ENCODE peak calls at places on chromosomes 11 and 22, in four cellular contexts. One of them, this sample, is unnamed.
A peak's percentile ranks its signal among the peaks of the same experiment; 100 is the strongest.

GRCh38 chr11:64299847-64300648 is at the start of gene CATSPERZ:
- DNase-seq in K562: no peak
- DNase-seq in GM12878: no peak
- DNase-seq in HepG2: no peak
- DNase-seq in this sample: no peak

GRCh38 chr22:50114221-50114981 is 24.6 kb downstream of the MOV10L1 start:
- DNase-seq in HepG2: no peak
- DNase-seq in GM12878: no peak
- DNase-seq in K562: no peak
- DNase-seq in this sample: no peak

GRCh38 chr11:22920939-22921565 is 60.8 kb upstream of the CCDC179 start:
- DNase-seq in GM12878: no peak
- DNase-seq in HepG2: peak; percentile 37
- DNase-seq in K562: no peak
- DNase-seq in this sample: no peak

GRCh38 chr22:40764743-40765441 is 54.3 kb downstream of the SLC25A17 start:
- DNase-seq in HepG2: no peak
- DNase-seq in K562: no peak
- DNase-seq in GM12878: peak; percentile 31
- DNase-seq in this sample: no peak

GRCh38 chr11:88604255-88604654 is 266.7 kb upstream of the CTSC start:
- DNase-seq in GM12878: no peak
- DNase-seq in K562: no peak
- DNase-seq in HepG2: no peak
- DNase-seq in this sample: no peak

GRCh38 chr22:40076702-40077645 is 82.2 kb downstream of the FAM83F start:
- DNase-seq in K562: peak; percentile 20
- DNase-seq in HepG2: no peak
- DNase-seq in GM12878: no peak
- DNase-seq in this sample: no peak

GRCh38 chr11:11366793-11367192 is 13.7 kb upstream of the CSNK2A3 start:
- DNase-seq in HepG2: no peak
- DNase-seq in GM12878: no peak
- DNase-seq in K562: no peak
- DNase-seq in this sample: no peak

GRCh38 chr11:1054143-1055108 is 17.9 kb upstream of the MUC6 start:
- DNase-seq in HepG2: no peak
- DNase-seq in K562: no peak
- DNase-seq in GM12878: no peak
- DNase-seq in this sample: no peak

GRCh38 chr11:128927108-128927461 is 15.6 kb downstream of the TP53AIP1 start:
- DNase-seq in HepG2: no peak
- DNase-seq in GM12878: no peak
- DNase-seq in K562: no peak
- DNase-seq in this sample: no peak

GRCh38 chr11:22666700-22667439 is 459 bp downstream of the GAS2 start:
- DNase-seq in K562: no peak
- DNase-seq in GM12878: no peak
- DNase-seq in HepG2: peak; percentile 53
- DNase-seq in this sample: peak; percentile 19

GRCh38 chr11:85875505-85875904 is 20.3 kb downstream of the CCDC83 start:
- DNase-seq in K562: no peak
- DNase-seq in GM12878: no peak
- DNase-seq in HepG2: no peak
- DNase-seq in this sample: no peak

GRCh38 chr11:116342148-116342547 is 430.6 kb downstream of the BUD13 start:
- DNase-seq in K562: no peak
- DNase-seq in HepG2: peak; percentile 52
- DNase-seq in GM12878: no peak
- DNase-seq in this sample: no peak

GRCh38 chr11:126853732-126854131 is 146.8 kb downstream of the KIRREL3 start:
- DNase-seq in K562: no peak
- DNase-seq in GM12878: no peak
- DNase-seq in HepG2: no peak
- DNase-seq in this sample: no peak

GRCh38 chr11:88354909-88355308 is 17.4 kb upstream of the CTSC start:
- DNase-seq in K562: no peak
- DNase-seq in HepG2: no peak
- DNase-seq in GM12878: peak; percentile 53
- DNase-seq in this sample: no peak

GRCh38 chr11:3108183-3108721 is 51.0 kb upstream of the CARS1 start:
- DNase-seq in HepG2: no peak
- DNase-seq in GM12878: no peak
- DNase-seq in K562: no peak
- DNase-seq in this sample: no peak

GRCh38 chr22:31135706-31136105 is 4.6 kb downstream of the PLA2G3 start:
- DNase-seq in K562: no peak
- DNase-seq in HepG2: no peak
- DNase-seq in GM12878: no peak
- DNase-seq in this sample: no peak

GRCh38 chr11:121391914-121392313 is 60.2 kb upstream of the SORL1 start:
- DNase-seq in GM12878: no peak
- DNase-seq in K562: no peak
- DNase-seq in HepG2: no peak
- DNase-seq in this sample: no peak

GRCh38 chr11:78688460-78688859 is 113.8 kb upstream of the NARS2 start:
- DNase-seq in HepG2: no peak
- DNase-seq in K562: no peak
- DNase-seq in GM12878: no peak
- DNase-seq in this sample: no peak

GRCh38 chr11:125941606-125942275 is 4.1 kb upstream of the VSIG10L2 start:
- DNase-seq in GM12878: no peak
- DNase-seq in HepG2: peak; percentile 60
- DNase-seq in K562: peak; percentile 46
- DNase-seq in this sample: peak; percentile 64

GRCh38 chr11:7604331-7604973 is 68.8 kb downstream of the CYB5R2 start:
- DNase-seq in K562: no peak
- DNase-seq in GM12878: no peak
- DNase-seq in HepG2: no peak
- DNase-seq in this sample: no peak

GRCh38 chr22:20284471-20285086 is 16.5 kb upstream of the RTN4R start:
- DNase-seq in HepG2: no peak
- DNase-seq in K562: no peak
- DNase-seq in GM12878: no peak
- DNase-seq in this sample: no peak

GRCh38 chr11:78764946-78765345 is 190.3 kb upstream of the NARS2 start:
- DNase-seq in GM12878: no peak
- DNase-seq in K562: no peak
- DNase-seq in HepG2: no peak
- DNase-seq in this sample: no peak

GRCh38 chr22:35102663-35103062 is 36.7 kb downstream of the ISX start:
- DNase-seq in HepG2: no peak
- DNase-seq in GM12878: no peak
- DNase-seq in K562: peak; percentile 24
- DNase-seq in this sample: peak; percentile 39

GRCh38 chr11:115924744-115925567 is 420.7 kb upstream of the CADM1 start:
- DNase-seq in GM12878: peak; percentile 99
- DNase-seq in HepG2: no peak
- DNase-seq in K562: no peak
- DNase-seq in this sample: no peak

GRCh38 chr11:76665921-76666351 is 4.6 kb downstream of the LRRC32 start:
- DNase-seq in GM12878: no peak
- DNase-seq in K562: no peak
- DNase-seq in HepG2: no peak
- DNase-seq in this sample: no peak

GRCh38 chr22:26139320-26139719 is 29.9 kb upstream of the SEZ6L start:
- DNase-seq in K562: no peak
- DNase-seq in GM12878: no peak
- DNase-seq in HepG2: no peak
- DNase-seq in this sample: no peak

GRCh38 chr22:48301421-48301820 is 1526.3 kb downstream of the BRD1 start:
- DNase-seq in K562: no peak
- DNase-seq in HepG2: no peak
- DNase-seq in GM12878: no peak
- DNase-seq in this sample: no peak
- TF ChIP-seq RFX5 in K562: no peak
- TF ChIP-seq RFX5 in HepG2: no peak
- TF ChIP-seq RFX5 in GM12878: no peak
- TF ChIP-seq RFX5 in this sample: no peak

DNA sequence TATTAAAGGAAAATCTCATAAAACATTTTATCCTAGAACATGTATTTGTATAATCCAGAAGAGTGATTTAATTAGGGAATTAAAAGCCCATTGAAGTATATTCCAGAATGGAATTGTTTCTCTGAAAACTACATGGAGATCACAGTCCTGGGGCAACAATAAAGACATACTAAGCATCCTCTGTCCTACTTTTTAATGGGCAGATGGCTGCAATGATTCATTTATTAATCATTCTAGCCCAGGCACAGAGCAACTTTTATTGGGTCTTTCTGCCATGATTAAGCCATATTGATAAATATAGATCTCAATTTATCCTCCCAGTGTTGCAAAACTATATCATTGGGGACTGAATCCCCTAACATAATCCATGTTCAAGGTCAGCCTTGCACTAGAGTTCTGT is 22.0 kb downstream of the FAM181B start:
- DNase-seq in K562: no peak
- DNase-seq in HepG2: no peak
- DNase-seq in GM12878: no peak
- DNase-seq in this sample: no peak
- TF ChIP-seq CREB1 in K562: no peak
- TF ChIP-seq CREB1 in HepG2: no peak
- TF ChIP-seq CREB1 in GM12878: no peak
- TF ChIP-seq CREB1 in this sample: no peak

DNA sequence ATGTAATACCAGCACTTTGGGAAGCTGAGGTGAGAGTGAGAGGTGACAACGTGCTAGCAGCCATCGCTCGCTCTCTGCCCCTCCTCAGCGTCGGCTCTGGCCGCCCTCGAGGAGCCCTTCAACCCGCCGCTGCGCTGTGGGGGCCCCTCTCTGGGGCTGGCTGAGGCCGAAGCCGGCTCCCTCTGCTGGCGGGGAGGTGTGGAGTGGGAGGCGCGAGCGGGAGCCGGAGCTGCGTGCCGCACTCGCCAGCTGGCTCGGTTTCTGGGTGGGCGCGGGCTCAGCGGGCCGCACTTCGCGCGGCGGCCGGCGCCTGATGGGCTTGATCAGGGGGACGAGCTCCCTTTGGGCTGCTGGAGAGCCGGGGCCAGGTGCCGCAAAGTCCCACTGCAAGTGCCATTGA is 98.9 kb upstream of the UBASH3B start:
- DNase-seq in K562: no peak
- DNase-seq in GM12878: no peak
- DNase-seq in HepG2: no peak
- DNase-seq in this sample: no peak
- TF ChIP-seq RFX5 in K562: no peak
- TF ChIP-seq RFX5 in GM12878: no peak
- TF ChIP-seq RFX5 in HepG2: no peak
- TF ChIP-seq RFX5 in this sample: no peak

GRCh38 chr11:124122123-124122522 is 6.9 kb downstream of the VWA5A start:
- DNase-seq in HepG2: no peak
- DNase-seq in GM12878: no peak
- DNase-seq in K562: no peak
- DNase-seq in this sample: no peak
- TF ChIP-seq CREB1 in HepG2: no peak
- TF ChIP-seq CREB1 in GM12878: no peak
- TF ChIP-seq CREB1 in K562: no peak
- TF ChIP-seq CREB1 in this sample: no peak

GRCh38 chr11:31059529-31059928 is 310.0 kb downstream of the DCDC1 start:
- DNase-seq in K562: no peak
- DNase-seq in GM12878: no peak
- DNase-seq in HepG2: peak; percentile 56
- DNase-seq in this sample: no peak
- TF ChIP-seq RFX5 in K562: no peak
- TF ChIP-seq RFX5 in GM12878: no peak
- TF ChIP-seq RFX5 in HepG2: no peak
- TF ChIP-seq RFX5 in this sample: no peak